ENCODE peak calls at places on chromosomes 4 and X, in nine cellular contexts. One of them, this sample, is unnamed.

GRCh38 chr4:113433536-113434246 is 327.8 kb downstream of the CAMK2D start:
- ATAC-seq in PC-3: no peak
- ATAC-seq in stimulated activated naive B cell treated with anti-CD40 and anti-IgM and Interleukin-4, amounts not matched to agents 10 μg/mL and 1 μg/mL and 100 μg/mL, for 72 hours: no peak
- ATAC-seq in mucosa of descending colon: no peak
- ATAC-seq in left colon: no peak
- ATAC-seq in stimulated activated naive CD8-positive, alpha-beta T cell treated with anti-CD3 and anti-CD28 coated beads, Interleukin-15, Interleukin-2, amounts not matched to agents 100 U/mL and 50 U/mL, for 24 hours: no peak
- ATAC-seq in SK-N-SH treated with all-trans-retinoic acid at 6 μM for 48 hours: no peak
- ATAC-seq in pancreas: no peak
- ATAC-seq in left cardiac atrium: peak; percentile 15
- ATAC-seq in this sample: no peak

GRCh38 chr4:142238589-142238988 is 602.2 kb downstream of the IL15 start:
- ATAC-seq in PC-3: no peak
- ATAC-seq in left colon: no peak
- ATAC-seq in SK-N-SH treated with all-trans-retinoic acid at 6 μM for 48 hours: no peak
- ATAC-seq in pancreas: no peak
- ATAC-seq in stimulated activated naive CD8-positive, alpha-beta T cell treated with anti-CD3 and anti-CD28 coated beads, Interleukin-15, Interleukin-2, amounts not matched to agents 100 U/mL and 50 U/mL, for 24 hours: no peak
- ATAC-seq in left cardiac atrium: no peak
- ATAC-seq in mucosa of descending colon: no peak
- ATAC-seq in stimulated activated naive B cell treated with anti-CD40 and anti-IgM and Interleukin-4, amounts not matched to agents 10 μg/mL and 1 μg/mL and 100 μg/mL, for 72 hours: no peak
- ATAC-seq in this sample: no peak

GRCh38 chr4:164169591-164169990 is 584.3 kb upstream of the SMIM31 start:
- ATAC-seq in left cardiac atrium: no peak
- ATAC-seq in pancreas: no peak
- ATAC-seq in SK-N-SH treated with all-trans-retinoic acid at 6 μM for 48 hours: no peak
- ATAC-seq in stimulated activated naive CD8-positive, alpha-beta T cell treated with anti-CD3 and anti-CD28 coated beads, Interleukin-15, Interleukin-2, amounts not matched to agents 100 U/mL and 50 U/mL, for 24 hours: no peak
- ATAC-seq in mucosa of descending colon: no peak
- ATAC-seq in stimulated activated naive B cell treated with anti-CD40 and anti-IgM and Interleukin-4, amounts not matched to agents 10 μg/mL and 1 μg/mL and 100 μg/mL, for 72 hours: no peak
- ATAC-seq in PC-3: peak; percentile 90
- ATAC-seq in left colon: no peak
- ATAC-seq in this sample: no peak

GRCh38 chr4:29033703-29034102 is 1686.5 kb upstream of the PCDH7 start:
- ATAC-seq in stimulated activated naive B cell treated with anti-CD40 and anti-IgM and Interleukin-4, amounts not matched to agents 10 μg/mL and 1 μg/mL and 100 μg/mL, for 72 hours: no peak
- ATAC-seq in mucosa of descending colon: no peak
- ATAC-seq in left colon: no peak
- ATAC-seq in SK-N-SH treated with all-trans-retinoic acid at 6 μM for 48 hours: no peak
- ATAC-seq in pancreas: no peak
- ATAC-seq in left cardiac atrium: no peak
- ATAC-seq in stimulated activated naive CD8-positive, alpha-beta T cell treated with anti-CD3 and anti-CD28 coated beads, Interleukin-15, Interleukin-2, amounts not matched to agents 100 U/mL and 50 U/mL, for 24 hours: no peak
- ATAC-seq in PC-3: no peak
- ATAC-seq in this sample: no peak

GRCh38 chr4:154088741-154089140 is 299.9 kb upstream of the SFRP2 start:
- ATAC-seq in stimulated activated naive B cell treated with anti-CD40 and anti-IgM and Interleukin-4, amounts not matched to agents 10 μg/mL and 1 μg/mL and 100 μg/mL, for 72 hours: no peak
- ATAC-seq in left cardiac atrium: no peak
- ATAC-seq in pancreas: no peak
- ATAC-seq in PC-3: no peak
- ATAC-seq in stimulated activated naive CD8-positive, alpha-beta T cell treated with anti-CD3 and anti-CD28 coated beads, Interleukin-15, Interleukin-2, amounts not matched to agents 100 U/mL and 50 U/mL, for 24 hours: no peak
- ATAC-seq in mucosa of descending colon: no peak
- ATAC-seq in left colon: no peak
- ATAC-seq in SK-N-SH treated with all-trans-retinoic acid at 6 μM for 48 hours: no peak
- ATAC-seq in this sample: no peak

GRCh38 chr4:53656421-53656981 is 65.2 kb upstream of the LNX1 start:
- ATAC-seq in mucosa of descending colon: no peak
- ATAC-seq in PC-3: peak; percentile 45
- ATAC-seq in left cardiac atrium: peak; percentile 69
- ATAC-seq in SK-N-SH treated with all-trans-retinoic acid at 6 μM for 48 hours: peak; percentile 49
- ATAC-seq in left colon: no peak
- ATAC-seq in pancreas: no peak
- ATAC-seq in stimulated activated naive CD8-positive, alpha-beta T cell treated with anti-CD3 and anti-CD28 coated beads, Interleukin-15, Interleukin-2, amounts not matched to agents 100 U/mL and 50 U/mL, for 24 hours: no peak
- ATAC-seq in stimulated activated naive B cell treated with anti-CD40 and anti-IgM and Interleukin-4, amounts not matched to agents 10 μg/mL and 1 μg/mL and 100 μg/mL, for 72 hours: no peak
- ATAC-seq in this sample: no peak

GRCh38 chr4:45663495-45664148 is 460.2 kb downstream of the GABRG1 start:
- ATAC-seq in left colon: no peak
- ATAC-seq in stimulated activated naive B cell treated with anti-CD40 and anti-IgM and Interleukin-4, amounts not matched to agents 10 μg/mL and 1 μg/mL and 100 μg/mL, for 72 hours: no peak
- ATAC-seq in PC-3: no peak
- ATAC-seq in mucosa of descending colon: no peak
- ATAC-seq in left cardiac atrium: peak; percentile 86
- ATAC-seq in SK-N-SH treated with all-trans-retinoic acid at 6 μM for 48 hours: no peak
- ATAC-seq in stimulated activated naive CD8-positive, alpha-beta T cell treated with anti-CD3 and anti-CD28 coated beads, Interleukin-15, Interleukin-2, amounts not matched to agents 100 U/mL and 50 U/mL, for 24 hours: no peak
- ATAC-seq in pancreas: no peak
- ATAC-seq in this sample: no peak

GRCh38 chr4:117968606-117969005 is 65.7 kb upstream of the NDST3 start:
- ATAC-seq in SK-N-SH treated with all-trans-retinoic acid at 6 μM for 48 hours: peak; percentile 49
- ATAC-seq in stimulated activated naive B cell treated with anti-CD40 and anti-IgM and Interleukin-4, amounts not matched to agents 10 μg/mL and 1 μg/mL and 100 μg/mL, for 72 hours: no peak
- ATAC-seq in pancreas: no peak
- ATAC-seq in PC-3: no peak
- ATAC-seq in left cardiac atrium: no peak
- ATAC-seq in left colon: no peak
- ATAC-seq in mucosa of descending colon: no peak
- ATAC-seq in stimulated activated naive CD8-positive, alpha-beta T cell treated with anti-CD3 and anti-CD28 coated beads, Interleukin-15, Interleukin-2, amounts not matched to agents 100 U/mL and 50 U/mL, for 24 hours: no peak
- ATAC-seq in this sample: no peak

GRCh38 chr4:25694466-25694865 is 38.8 kb downstream of the SLC34A2 start:
- ATAC-seq in pancreas: no peak
- ATAC-seq in mucosa of descending colon: peak; percentile 23
- ATAC-seq in left colon: peak; percentile 33
- ATAC-seq in SK-N-SH treated with all-trans-retinoic acid at 6 μM for 48 hours: no peak
- ATAC-seq in PC-3: no peak
- ATAC-seq in stimulated activated naive B cell treated with anti-CD40 and anti-IgM and Interleukin-4, amounts not matched to agents 10 μg/mL and 1 μg/mL and 100 μg/mL, for 72 hours: no peak
- ATAC-seq in stimulated activated naive CD8-positive, alpha-beta T cell treated with anti-CD3 and anti-CD28 coated beads, Interleukin-15, Interleukin-2, amounts not matched to agents 100 U/mL and 50 U/mL, for 24 hours: no peak
- ATAC-seq in left cardiac atrium: no peak
- ATAC-seq in this sample: no peak

GRCh38 chr4:177484613-177485021 is 42.4 kb upstream of the AGA start:
- ATAC-seq in mucosa of descending colon: no peak
- ATAC-seq in SK-N-SH treated with all-trans-retinoic acid at 6 μM for 48 hours: peak; percentile 87
- ATAC-seq in stimulated activated naive B cell treated with anti-CD40 and anti-IgM and Interleukin-4, amounts not matched to agents 10 μg/mL and 1 μg/mL and 100 μg/mL, for 72 hours: no peak
- ATAC-seq in left cardiac atrium: no peak
- ATAC-seq in PC-3: peak; percentile 57
- ATAC-seq in stimulated activated naive CD8-positive, alpha-beta T cell treated with anti-CD3 and anti-CD28 coated beads, Interleukin-15, Interleukin-2, amounts not matched to agents 100 U/mL and 50 U/mL, for 24 hours: no peak
- ATAC-seq in pancreas: peak; percentile 42
- ATAC-seq in left colon: no peak
- ATAC-seq in this sample: no peak

GRCh38 chrX:112687189-112687691 is 7.5 kb upstream of the LHFPL1 start:
- ATAC-seq in stimulated activated naive B cell treated with anti-CD40 and anti-IgM and Interleukin-4, amounts not matched to agents 10 μg/mL and 1 μg/mL and 100 μg/mL, for 72 hours: no peak
- ATAC-seq in left colon: no peak
- ATAC-seq in stimulated activated naive CD8-positive, alpha-beta T cell treated with anti-CD3 and anti-CD28 coated beads, Interleukin-15, Interleukin-2, amounts not matched to agents 100 U/mL and 50 U/mL, for 24 hours: no peak
- ATAC-seq in mucosa of descending colon: no peak
- ATAC-seq in PC-3: no peak
- ATAC-seq in left cardiac atrium: peak; percentile 41
- ATAC-seq in SK-N-SH treated with all-trans-retinoic acid at 6 μM for 48 hours: no peak
- ATAC-seq in pancreas: no peak
- ATAC-seq in this sample: no peak

GRCh38 chr4:130141651-130142050 is 1045.7 kb downstream of the C4orf33 start:
- ATAC-seq in pancreas: no peak
- ATAC-seq in PC-3: no peak
- ATAC-seq in left colon: no peak
- ATAC-seq in stimulated activated naive B cell treated with anti-CD40 and anti-IgM and Interleukin-4, amounts not matched to agents 10 μg/mL and 1 μg/mL and 100 μg/mL, for 72 hours: no peak
- ATAC-seq in left cardiac atrium: no peak
- ATAC-seq in stimulated activated naive CD8-positive, alpha-beta T cell treated with anti-CD3 and anti-CD28 coated beads, Interleukin-15, Interleukin-2, amounts not matched to agents 100 U/mL and 50 U/mL, for 24 hours: no peak
- ATAC-seq in SK-N-SH treated with all-trans-retinoic acid at 6 μM for 48 hours: no peak
- ATAC-seq in mucosa of descending colon: no peak
- ATAC-seq in this sample: no peak

GRCh38 chrX:110276778-110277177 is 41.1 kb downstream of the AMMECR1 start:
- ATAC-seq in stimulated activated naive B cell treated with anti-CD40 and anti-IgM and Interleukin-4, amounts not matched to agents 10 μg/mL and 1 μg/mL and 100 μg/mL, for 72 hours: peak; percentile 89
- ATAC-seq in pancreas: peak; percentile 25
- ATAC-seq in PC-3: no peak
- ATAC-seq in stimulated activated naive CD8-positive, alpha-beta T cell treated with anti-CD3 and anti-CD28 coated beads, Interleukin-15, Interleukin-2, amounts not matched to agents 100 U/mL and 50 U/mL, for 24 hours: no peak
- ATAC-seq in left cardiac atrium: no peak
- ATAC-seq in mucosa of descending colon: no peak
- ATAC-seq in left colon: no peak
- ATAC-seq in SK-N-SH treated with all-trans-retinoic acid at 6 μM for 48 hours: no peak
- ATAC-seq in this sample: no peak